ENCODE peak calls at places on chromosomes 12 and 14, in eight cellular contexts. V is GM23338; O is heart right ventricle; E is suprapubic skin; Y is HCT116; K is tibial artery; C is uterus; M is effector memory CD4-positive, alpha-beta T cell. W is an unnamed sample.
A peak's percentile ranks its signal among the peaks of the same experiment; 100 is the strongest.

GRCh38 chr14:50667491-50668007 is 557 bp downstream of the SAV1 start:
- DNase-seq in M (no peak), V (peak; percentile 74), K (peak; percentile 67), O (no peak), Y (no peak), E (peak; percentile 65), C (peak; percentile 36), W (peak; percentile 72)

GRCh38 chr12:121579190-121579791 is 1.5 kb downstream of the KDM2B start:
- DNase-seq in K (peak; percentile 71), O (no peak), C (peak; percentile 47), Y (no peak), E (no peak), V (peak; percentile 73), M (peak; percentile 10), W (peak; percentile 79)

GRCh38 chr12:92289611-92290010 is 144.0 kb upstream of the BTG1 start:
- DNase-seq in C (no peak), K (no peak), O (no peak), V (no peak), M (no peak), Y (no peak), E (no peak), W (no peak)

GRCh38 chr12:81953541-81953940 is 194.4 kb upstream of the PPFIA2 start:
- DNase-seq in M (no peak), Y (no peak), O (no peak), K (no peak), C (no peak), V (no peak), E (no peak), W (no peak)

GRCh38 chr12:15323530-15323929 is 1.2 kb downstream of the PTPRO start:
- DNase-seq in K (no peak), M (no peak), E (no peak), V (peak; percentile 68), O (no peak), Y (no peak), C (no peak), W (no peak)

GRCh38 chr12:3491938-3492867 is 1.2 kb downstream of the PRMT8 start:
- DNase-seq in O (peak; percentile 51), M (no peak), Y (no peak), E (no peak), K (no peak), C (no peak), V (peak; percentile 91), W (peak; percentile 58)

GRCh38 chr14:61839452-61839851 is 77.2 kb downstream of the SNAPC1 start:
- DNase-seq in V (no peak), E (no peak), Y (no peak), M (no peak), O (peak; percentile 8), K (no peak), C (no peak), W (no peak)

GRCh38 chr12:83216230-83216629 is 529.5 kb downstream of the TMTC2 start:
- DNase-seq in E (no peak), Y (no peak), M (no peak), K (no peak), C (no peak), V (no peak), O (no peak), W (no peak)

GRCh38 chr12:6643569-6644256 is 3.5 kb downstream of the ACRBP start:
- DNase-seq in E (no peak), C (no peak), O (no peak), M (no peak), Y (no peak), K (no peak), V (no peak), W (no peak)

GRCh38 chr14:23524954-23525353 is 26.6 kb downstream of the ZFHX2 start:
- DNase-seq in C (no peak), O (no peak), Y (no peak), M (no peak), K (no peak), V (no peak), E (no peak), W (no peak)

GRCh38 chr12:38139456-38139855 is 177.1 kb upstream of the ALG10B start:
- DNase-seq in E (no peak), M (no peak), O (no peak), C (no peak), K (no peak), Y (no peak), V (no peak), W (no peak)

GRCh38 chr14:45658917-45659299 is 405.9 kb upstream of the MIS18BP1 start:
- DNase-seq in E (no peak), V (no peak), M (no peak), Y (no peak), O (no peak), K (no peak), C (no peak), W (no peak)

GRCh38 chr12:132724506-132725220 is 14.0 kb downstream of the PGAM5 start:
- DNase-seq in E (no peak), C (no peak), M (no peak), Y (no peak), K (no peak), O (no peak), V (no peak), W (no peak)

GRCh38 chr12:24845615-24846014 is 103.3 kb downstream of the BCAT1 start:
- DNase-seq in O (no peak), Y (no peak), V (no peak), E (no peak), C (no peak), K (no peak), M (no peak), W (no peak)

GRCh38 chr12:24848941-24849477 is 99.9 kb downstream of the BCAT1 start:
- DNase-seq in Y (no peak), E (no peak), O (no peak), V (no peak), C (no peak), K (no peak), M (no peak), W (no peak)

GRCh38 chr12:24851341-24851740 is 97.6 kb downstream of the BCAT1 start:
- DNase-seq in Y (no peak), K (no peak), M (no peak), C (no peak), O (no peak), E (no peak), V (no peak), W (no peak)

GRCh38 chr12:24850486-24850885 is 98.4 kb downstream of the BCAT1 start:
- DNase-seq in E (no peak), Y (no peak), K (no peak), O (no peak), V (no peak), M (no peak), C (no peak), W (no peak)

DNA sequence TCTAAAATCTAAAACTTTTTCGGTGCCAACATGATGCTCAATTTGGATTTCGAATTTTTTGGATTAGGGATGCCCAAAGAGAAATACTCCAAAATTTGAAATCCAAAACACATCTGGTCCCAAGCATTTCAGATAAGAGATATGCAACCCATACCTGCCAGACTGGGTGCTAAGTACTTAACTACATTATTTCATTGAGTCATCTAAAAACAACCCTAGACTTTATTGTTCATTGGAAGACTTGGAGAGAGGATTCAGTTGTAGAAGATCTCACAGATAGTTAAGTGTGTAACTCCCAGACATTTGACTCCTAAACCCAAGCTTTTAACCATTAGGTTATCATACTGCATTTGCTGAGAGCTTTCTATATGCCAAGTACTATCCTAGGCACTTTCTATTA is 102.2 kb downstream of the BCAT1 start:
- DNase-seq in V (no peak), C (no peak), O (no peak), K (no peak), E (no peak), Y (no peak), M (no peak), W (no peak)
- H3K36me3 ChIP-seq in V (peaks cover 4% of the 10 kb centered on the region), C (no peaks in the 10 kb centered on the region), O (no peaks in the 10 kb centered on the region), K (no peaks in the 10 kb centered on the region), E (no peaks in the 10 kb centered on the region), Y (no peaks in the 10 kb centered on the region), M (no peaks in the 10 kb centered on the region), W (peaks cover 10% of the 10 kb centered on the region)

DNA sequence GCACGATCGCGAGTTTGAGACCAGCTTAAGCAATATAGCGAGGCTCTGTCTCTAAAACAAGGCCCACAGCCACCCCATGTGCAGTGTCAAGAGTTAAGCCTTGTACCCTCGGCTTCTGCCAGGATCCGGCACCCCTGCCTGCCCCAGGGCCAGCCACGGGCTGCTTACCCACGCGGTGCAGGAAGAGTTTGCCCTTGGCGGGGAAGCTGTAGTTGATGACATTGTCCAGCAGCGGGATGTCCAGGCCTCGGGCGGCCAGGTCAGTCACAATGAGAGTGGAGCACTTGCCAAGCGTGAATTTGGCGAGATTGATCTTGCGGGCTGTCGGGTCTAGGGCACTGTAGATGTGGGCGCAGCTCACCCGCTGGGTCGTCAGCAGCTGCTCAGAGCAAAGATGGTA is 13.1 kb downstream of the DDX54 start:
- DNase-seq in M (no peak), V (no peak), K (no peak), C (no peak), E (no peak), Y (no peak), O (no peak), W (no peak)
- H3K36me3 ChIP-seq in M (peaks cover 90% of the 10 kb centered on the region), V (peaks cover 53% of the 10 kb centered on the region), K (peaks cover 100% of the 10 kb centered on the region), C (no peaks in the 10 kb centered on the region), E (peaks cover 100% of the 10 kb centered on the region), Y (peaks cover 56% of the 10 kb centered on the region), O (peaks cover 73% of the 10 kb centered on the region), W (peaks cover 48% of the 10 kb centered on the region)

GRCh38 chr14:101906645-101907044 is 57.7 kb upstream of the DYNC1H1 start:
- DNase-seq in K (no peak), M (no peak), C (no peak), Y (no peak), O (no peak), E (no peak), V (no peak), W (no peak)

GRCh38 chr14:101908795-101909194 is 55.6 kb upstream of the DYNC1H1 start:
- DNase-seq in E (no peak), O (no peak), M (no peak), V (no peak), K (no peak), Y (no peak), C (no peak), W (no peak)

GRCh38 chr14:101907619-101908018 is 56.8 kb upstream of the DYNC1H1 start:
- DNase-seq in Y (no peak), M (no peak), C (no peak), O (no peak), V (no peak), E (no peak), K (no peak), W (no peak)

GRCh38 chr14:101903111-101903561 is 61.2 kb upstream of the DYNC1H1 start:
- DNase-seq in K (no peak), V (no peak), Y (no peak), O (peak; percentile 81), C (no peak), M (no peak), E (no peak), W (no peak)

DNA sequence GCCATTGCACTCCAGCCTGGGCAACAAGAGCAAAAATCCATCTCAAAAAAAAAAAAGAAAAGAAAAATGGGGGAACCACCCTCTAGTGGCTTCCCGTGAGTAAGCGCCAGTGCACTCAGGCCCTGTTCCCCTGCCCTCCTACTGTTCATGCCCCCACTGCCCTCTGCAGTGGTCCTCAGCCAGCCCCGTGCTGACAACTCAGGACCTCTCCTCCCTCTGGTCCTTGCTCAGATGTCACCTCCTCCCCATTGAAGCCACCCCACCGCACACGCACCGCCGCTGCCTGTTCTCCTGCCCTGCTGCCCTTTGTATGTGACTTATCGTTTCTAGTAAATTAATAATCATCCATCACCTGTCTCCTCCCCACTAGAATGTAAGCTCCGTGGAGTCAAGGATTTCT is 58.8 kb upstream of the DYNC1H1 start:
- DNase-seq in M (no peak), O (no peak), V (no peak), E (no peak), Y (no peak), K (no peak), C (no peak), W (no peak)
- H3K36me3 ChIP-seq in M (peaks cover 98% of the 10 kb centered on the region), O (peaks cover 78% of the 10 kb centered on the region), V (peaks cover 5% of the 10 kb centered on the region), E (peaks cover 97% of the 10 kb centered on the region), Y (peaks cover 20% of the 10 kb centered on the region), K (peaks cover 99% of the 10 kb centered on the region), C (no peaks in the 10 kb centered on the region), W (peaks cover 56% of the 10 kb centered on the region)

GRCh38 chr12:48827513-48828096 is 9.3 kb downstream of the CACNB3 start:
- DNase-seq in E (no peak), Y (no peak), C (no peak), M (no peak), K (no peak), V (no peak), O (no peak), W (no peak)
- H3K36me3 ChIP-seq in E (peaks cover 75% of the 10 kb centered on the region), Y (peaks cover 27% of the 10 kb centered on the region), C (no peaks in the 10 kb centered on the region), M (peaks cover 41% of the 10 kb centered on the region), K (peaks cover 95% of the 10 kb centered on the region), V (peaks cover 21% of the 10 kb centered on the region), O (peaks cover 42% of the 10 kb centered on the region), W (peaks cover 23% of the 10 kb centered on the region)